ENCODE peak calls at places on chromosome X, in four cellular contexts. D is brain microvascular endothelial cell, W is pancreas, U is gastrocnemius medialis. X is an unnamed sample. For H3K36me3, the result is how much of the 10 kb centered on the place peaks cover.

GRCh38 chrX:132749406-132749805 is 209.0 kb downstream of the HS6ST2 start:
- DNase-seq in W (no peak), U (no peak), D (no peak), X (no peak)

GRCh38 chrX:9379697-9380551 is 84.9 kb upstream of the TBL1X start:
- DNase-seq in U (no peak), W (no peak), D (peak), X (peak)

GRCh38 chrX:70025464-70025863 is 24.3 kb downstream of the AWAT2 start:
- DNase-seq in W (no peak), U (no peak), D (no peak), X (no peak)

GRCh38 chrX:9166566-9166909 is 132.6 kb upstream of the FAM9B start:
- DNase-seq in U (no peak), W (no peak), D (no peak), X (peak)

GRCh38 chrX:48911407-48912182 is at the start of gene SLC35A2:
- DNase-seq in U (peak), D (peak), W (peak), X (peak)

GRCh38 chrX:154815274-154815818 is 10.1 kb upstream of the MPP1 start:
- DNase-seq in U (no peak), W (no peak), D (peak), X (no peak)

GRCh38 chrX:150635952-150636351 is 57.2 kb upstream of the MTMR1 start:
- DNase-seq in D (peak), W (no peak), U (no peak), X (peak)

GRCh38 chrX:149494844-149495565 is 10.1 kb downstream of the IDS start:
- DNase-seq in U (no peak), D (no peak), W (no peak), X (no peak)

GRCh38 chrX:140860718-140861117 is 141.7 kb upstream of the SPANXB1 start:
- DNase-seq in U (no peak), W (no peak), D (no peak), X (no peak)

GRCh38 chrX:46653482-46653881 is 79.9 kb downstream of the CHST7 start:
- DNase-seq in U (no peak), D (no peak), W (no peak), X (no peak)

GRCh38 chrX:132401935-132402334 is 86.9 kb downstream of the MBNL3 start:
- DNase-seq in U (no peak), D (no peak), W (no peak), X (peak)

GRCh38 chrX:153671589-153672530 is 1.8 kb downstream of the PNCK start:
- DNase-seq in D (no peak), U (no peak), W (no peak), X (no peak)

GRCh38 chrX:41352329-41352801 is 18.4 kb downstream of the DDX3X start:
- DNase-seq in D (no peak), U (no peak), W (no peak), X (no peak)

GRCh38 chrX:28756175-28756574 is 168.9 kb downstream of the IL1RAPL1 start:
- DNase-seq in W (no peak), D (no peak), U (no peak), X (no peak)

GRCh38 chrX:153381684-153382532 is 19.2 kb downstream of the PNMA6E start:
- DNase-seq in U (no peak), W (peak), D (peak), X (peak)

GRCh38 chrX:134443461-134443860 is 16.5 kb upstream of the HPRT1 start:
- DNase-seq in W (no peak), D (no peak), U (no peak), X (no peak)

GRCh38 chrX:49186125-49187027 is at the start of gene PRICKLE3:
- DNase-seq in U (peak), D (peak), W (peak), X (no peak)

GRCh38 chrX:19122641-19123009 is 357 bp upstream of the ADGRG2 start:
- DNase-seq in W (no peak), U (no peak), D (no peak), X (no peak)

GRCh38 chrX:104565791-104566687 is at the start of gene IL1RAPL2:
- DNase-seq in D (no peak), W (peak), U (no peak), X (no peak)

GRCh38 chrX:42519666-42520231 is 258.2 kb downstream of the PPP1R2C start:
- DNase-seq in W (no peak), D (peak), U (no peak), X (no peak)

GRCh38 chrX:105347373-105347772 is 126.9 kb upstream of the TEX13A start:
- DNase-seq in D (no peak), U (no peak), W (no peak), X (no peak)

GRCh38 chrX:150567645-150568319 is 639 bp upstream of the MTM1 start:
- DNase-seq in U (no peak), D (no peak), W (no peak), X (no peak)

GRCh38 chrX:119826399-119826959 is 26.3 kb downstream of the UPF3B start:
- DNase-seq in U (no peak), D (peak), W (no peak), X (no peak)

GRCh38 chrX:9352243-9352642 is 112.6 kb upstream of the TBL1X start:
- DNase-seq in D (no peak), U (no peak), W (no peak), X (no peak)

GRCh38 chrX:2609431-2610238 is 81.5 kb upstream of the CD99 start:
- DNase-seq in D (no peak), U (no peak), W (no peak), X (no peak)

GRCh38 chrX:53269536-53270107 is 11.8 kb downstream of the IQSEC2 start:
- DNase-seq in U (no peak), D (no peak), W (no peak), X (no peak)

GRCh38 chrX:119228506-119229290 is 7.4 kb upstream of the PGRMC1 start:
- DNase-seq in W (no peak), U (no peak), D (peak), X (peak)

GRCh38 chrX:103818844-103819243 is 13.2 kb downstream of the RAB9B start:
- DNase-seq in W (no peak), D (no peak), U (no peak), X (no peak)

GRCh38 chrX:153297376-153297775 is 24.2 kb downstream of the PNMA6F start:
- DNase-seq in W (no peak), D (no peak), U (no peak), X (no peak)

GRCh38 chrX:51376672-51377071 is 44.0 kb downstream of the NUDT10 start:
- DNase-seq in W (no peak), D (no peak), U (no peak), X (no peak)

GRCh38 chrX:40465735-40466551 is 114.8 kb upstream of the ATP6AP2 start:
- DNase-seq in U (no peak), D (no peak), W (no peak), X (no peak)

GRCh38 chrX:32408389-32408788 is 803.0 kb downstream of the DMD start:
- DNase-seq in D (no peak), W (no peak), U (no peak), X (no peak)

GRCh38 chrX:4708970-4709760 is 995.7 kb upstream of the PRKX start:
- DNase-seq in D (no peak), W (peak), U (no peak), X (no peak)

GRCh38 chrX:103211012-103211715 is 3.7 kb upstream of the BEX4 start:
- DNase-seq in U (no peak), D (peak), W (no peak), X (no peak)

GRCh38 chrX:84865113-84865512 is 138.6 kb upstream of the APOOL start:
- DNase-seq in W (no peak), U (no peak), D (peak), X (no peak)

GRCh38 chrX:16885628-16886027 is 15.5 kb upstream of the RBBP7 start:
- DNase-seq in W (no peak), D (no peak), U (no peak), X (no peak)

GRCh38 chrX:17082831-17083230 is 136.4 kb downstream of the REPS2 start:
- DNase-seq in W (no peak), U (no peak), D (no peak), X (no peak)

GRCh38 chrX:1453390-1453783 is 678 bp upstream of the ASMTL start:
- DNase-seq in U (no peak), D (no peak), W (no peak), X (no peak)

GRCh38 chrX:110944793-110945466 is 149.3 kb upstream of the CHRDL1 start:
- DNase-seq in U (no peak), D (no peak), W (peak), X (no peak)

GRCh38 chrX:71991164-71991563 is 80.5 kb downstream of the NHSL2 start:
- DNase-seq in U (no peak), W (no peak), D (no peak), X (no peak)

GRCh38 chrX:71994601-71995000 is 84.0 kb downstream of the NHSL2 start:
- DNase-seq in U (no peak), W (no peak), D (no peak), X (no peak)

GRCh38 chrX:71995122-71995521 is 84.5 kb downstream of the NHSL2 start:
- DNase-seq in U (no peak), W (no peak), D (no peak), X (no peak)

GRCh38 chrX:71992711-71993110 is 82.1 kb downstream of the NHSL2 start:
- DNase-seq in D (no peak), U (no peak), W (no peak), X (no peak)

DNA sequence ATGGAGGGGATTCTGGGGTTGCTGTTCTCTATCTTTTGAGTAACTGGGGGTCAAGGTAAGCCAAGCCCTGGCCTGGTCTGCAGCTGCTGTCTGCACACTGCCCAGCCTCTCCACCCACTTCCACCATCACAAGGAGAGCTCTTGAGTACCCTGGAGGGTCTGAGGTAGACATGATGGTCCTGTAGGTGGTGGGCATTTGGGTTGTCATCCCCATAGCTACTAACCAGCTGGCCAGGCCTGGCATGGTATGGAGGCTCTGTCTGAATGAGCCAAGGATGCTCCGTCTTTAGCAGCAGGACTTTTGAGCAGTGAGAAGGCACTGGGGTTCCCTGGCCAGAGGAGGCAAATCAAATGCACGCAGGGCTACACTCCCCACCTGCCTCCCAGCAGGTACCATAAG is 82.7 kb downstream of the NHSL2 start:
- DNase-seq in D (no peak), U (no peak), W (no peak), X (no peak)
- H3K4me3 ChIP-seq in D (no peak), U (no peak), W (no peak), X (no peak)

DNA sequence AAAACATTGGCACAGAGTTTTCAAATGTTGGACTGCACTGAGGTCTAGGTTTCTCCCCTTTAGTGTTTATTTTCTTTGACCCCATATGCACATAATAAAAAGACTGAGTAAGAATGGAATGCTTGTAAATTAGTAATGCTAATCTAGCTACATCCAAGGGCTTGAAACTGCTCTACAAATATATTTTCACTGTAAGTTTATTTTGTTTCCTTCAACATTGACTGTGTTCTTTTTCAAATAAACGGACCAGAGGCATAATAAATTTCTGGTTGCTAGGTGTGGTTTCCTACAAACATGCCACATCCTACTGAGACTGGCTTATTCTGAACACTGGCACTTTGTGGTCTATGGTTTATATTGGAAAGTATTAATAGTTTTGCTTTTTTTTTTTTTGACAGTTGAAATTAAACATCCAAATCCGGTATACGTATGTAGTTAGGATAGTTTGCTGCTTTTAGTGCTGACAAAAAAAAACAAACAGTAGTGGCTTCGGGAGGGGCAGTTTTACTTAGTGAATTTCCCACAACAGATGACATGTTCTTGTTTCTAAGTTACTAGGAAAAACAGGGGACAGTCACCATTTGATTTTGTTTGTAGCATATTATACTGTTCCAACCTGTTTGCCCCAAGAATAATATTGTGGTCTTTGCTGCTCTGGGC is 13.2 kb downstream of the CA5B start:
- DNase-seq in D (no peak), W (no peak), U (no peak), X (no peak)
- H3K36me3 ChIP-seq in D (under half), W (under half), U (under half), X (under half)

GRCh38 chrX:131366387-131366786 is 77.3 kb upstream of the IGSF1 start:
- DNase-seq in U (no peak), W (no peak), D (no peak), X (no peak)
- TF ChIP-seq CTCF in U (no peak), W (peak), D (no peak), X (no peak)

GRCh38 chrX:38224160-38224559 is 3.5 kb upstream of the SRPX start:
- DNase-seq in D (no peak), W (no peak), U (no peak), X (no peak)

GRCh38 chrX:38220024-38220935 is at the start of gene SRPX:
- DNase-seq in W (peak), U (no peak), D (no peak), X (no peak)

GRCh38 chrX:38221391-38221929 is 789 bp upstream of the SRPX start:
- DNase-seq in W (no peak), D (no peak), U (no peak), X (no peak)

GRCh38 chrX:38225093-38225492 is 4.4 kb upstream of the SRPX start:
- DNase-seq in U (no peak), W (no peak), D (peak), X (no peak)

DNA sequence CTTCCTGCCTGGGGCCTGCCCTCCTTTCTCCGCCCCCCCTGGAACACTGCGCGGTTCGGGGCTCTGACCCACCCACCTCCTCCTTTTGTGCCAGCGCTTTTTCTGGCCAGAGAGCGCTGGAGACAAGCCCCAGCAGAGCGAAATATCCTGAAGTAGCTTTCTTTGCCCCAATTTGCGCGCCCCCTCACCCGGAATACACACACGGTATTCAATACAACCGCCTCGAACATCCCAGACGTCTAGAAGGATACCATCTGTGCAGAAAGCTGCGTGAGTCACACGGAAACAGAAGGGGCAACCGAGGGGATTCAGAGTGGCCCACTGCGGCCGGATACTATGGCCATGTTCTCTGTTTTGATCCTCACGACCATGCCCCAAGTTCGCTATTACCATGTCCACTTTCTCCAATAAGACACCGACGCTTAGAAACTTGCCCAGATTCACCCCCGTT is 290 bp upstream of the SRPX start:
- DNase-seq in U (no peak), W (no peak), D (no peak), X (no peak)
- H3K4me3 ChIP-seq in U (peak), W (peak), D (peak), X (peak)

DNA sequence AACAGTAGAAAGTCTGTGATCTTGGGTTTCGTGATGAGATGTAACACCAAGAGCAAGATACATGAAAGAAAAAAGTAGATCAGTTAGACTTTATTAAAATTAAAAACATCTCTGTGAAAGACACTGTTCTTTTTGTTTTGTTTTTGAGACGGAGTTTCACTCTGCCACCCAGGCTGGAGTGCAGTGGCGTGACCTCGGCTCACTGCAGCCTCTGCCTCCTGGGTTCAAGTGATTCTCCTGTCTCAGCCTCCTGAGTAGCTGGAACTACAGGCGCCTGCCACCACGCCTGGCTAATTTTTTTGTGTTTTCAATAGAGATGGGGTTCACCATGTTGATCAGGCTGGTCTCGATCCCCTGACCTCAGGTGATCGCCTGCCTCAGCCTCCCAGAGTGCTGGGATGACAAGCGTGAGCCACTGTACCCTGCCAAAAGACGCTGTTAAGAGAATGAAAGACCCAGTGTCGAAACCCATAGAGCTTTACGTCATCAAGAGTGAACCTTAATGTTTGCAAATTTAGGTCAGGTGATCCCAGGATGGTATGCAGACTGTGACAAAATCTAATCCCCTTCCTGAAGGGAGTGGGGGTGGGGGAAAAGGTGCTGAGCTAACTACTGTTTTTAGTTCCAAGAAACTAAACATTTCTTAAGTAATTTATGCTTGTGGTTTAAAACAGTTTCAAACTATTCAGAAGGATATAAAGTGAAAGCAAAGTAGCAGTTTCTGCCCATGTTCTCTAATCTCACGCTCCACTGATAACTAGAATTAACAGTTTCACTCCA is 8.0 kb downstream of the OFD1 start:
- DNase-seq in U (no peak), D (no peak), W (no peak), X (no peak)
- H3K36me3 ChIP-seq in U (under half), D (under half), W (under half), X (under half)

GRCh38 chrX:128518508-128518907 is 466.3 kb upstream of the ACTRT1 start:
- DNase-seq in W (no peak), D (no peak), U (no peak), X (no peak)
- TF ChIP-seq CTCF in W (no peak), D (no peak), U (no peak), X (peak)

X was measured in kidney epithelial cell.